ENCODE peak calls at places on chromosomes 12 and 14, in nine cellular contexts. G, R, P, K, J, O, B, M and S are unnamed samples.

GRCh38 chr12:132603240-132604107 is 6.9 kb downstream of the LRCOL1 start:
- DNase-seq in J (no peak), G (no peak), O (no peak), M (no peak), K (peak; percentile 45), B (no peak), P (no peak), R (no peak), S (no peak)

GRCh38 chr12:120468271-120468845 is 1.2 kb downstream of the SRSF9 start:
- DNase-seq in J (peak; percentile 78), O (peak; percentile 44), P (peak; percentile 63), K (peak; percentile 58), B (peak; percentile 42), R (no peak), M (peak; percentile 50), G (peak; percentile 46), S (peak; percentile 59)

GRCh38 chr12:110039085-110039807 is 9.1 kb downstream of the C12orf76 start:
- DNase-seq in P (peak; percentile 10), J (peak; percentile 85), M (peak; percentile 90), G (peak; percentile 69), R (peak; percentile 77), K (no peak), B (peak; percentile 42), O (peak; percentile 99), S (no peak)

GRCh38 chr14:101508196-101508947 is 52.9 kb upstream of the DIO3 start:
- DNase-seq in J (no peak), M (no peak), B (peak; percentile 11), P (no peak), K (peak; percentile 14), R (no peak), G (no peak), O (no peak), S (peak; percentile 55)

GRCh38 chr12:42686514-42687172 is 97.1 kb upstream of the PRICKLE1 start:
- DNase-seq in G (no peak), P (no peak), K (no peak), J (no peak), O (no peak), M (peak; percentile 39), B (no peak), R (no peak), S (no peak)

GRCh38 chr12:52740591-52740990 is 36.6 kb downstream of the KRT76 start:
- DNase-seq in R (no peak), J (peak; percentile 45), O (no peak), K (no peak), G (no peak), P (no peak), M (no peak), B (no peak), S (no peak)

GRCh38 chr14:51453869-51454268 is 197.8 kb upstream of the FRMD6 start:
- DNase-seq in M (no peak), O (no peak), J (no peak), B (no peak), R (no peak), K (no peak), G (no peak), P (no peak), S (no peak)

GRCh38 chr12:88300931-88301330 is 158.8 kb downstream of the TMTC3 start:
- DNase-seq in B (no peak), P (no peak), G (no peak), M (no peak), J (no peak), K (no peak), O (peak; percentile 5), R (no peak), S (no peak)

GRCh38 chr14:89415139-89415538 is 1.9 kb downstream of the FOXN3 start:
- DNase-seq in O (no peak), P (no peak), J (no peak), M (no peak), B (no peak), G (no peak), R (no peak), K (no peak), S (no peak)

GRCh38 chr12:121792607-121793500 is 634 bp downstream of the RHOF start:
- DNase-seq in K (peak; percentile 81), B (peak; percentile 76), P (peak; percentile 82), O (peak; percentile 62), M (no peak), J (no peak), R (no peak), G (peak; percentile 79), S (peak; percentile 73)

GRCh38 chr12:121789800-121790748 is 3.4 kb downstream of the RHOF start:
- DNase-seq in R (no peak), K (peak; percentile 90), G (peak; percentile 99), B (peak; percentile 86), O (no peak), M (no peak), P (peak; percentile 96), J (peak; percentile 27), S (peak; percentile 72)

GRCh38 chr12:121793501-121793835 is at the start of gene RHOF:
- DNase-seq in B (peak; percentile 75), K (peak; percentile 80), J (no peak), R (no peak), O (no peak), G (no peak), M (no peak), P (peak; percentile 82), S (peak; percentile 76)

GRCh38 chr12:121793836-121794531 is 496 bp upstream of the RHOF start:
- DNase-seq in O (peak; percentile 75), G (peak; percentile 94), B (peak; percentile 94), R (peak; percentile 67), P (peak; percentile 98), K (peak; percentile 96), J (peak; percentile 94), M (peak; percentile 93), S (peak; percentile 92)

DNA sequence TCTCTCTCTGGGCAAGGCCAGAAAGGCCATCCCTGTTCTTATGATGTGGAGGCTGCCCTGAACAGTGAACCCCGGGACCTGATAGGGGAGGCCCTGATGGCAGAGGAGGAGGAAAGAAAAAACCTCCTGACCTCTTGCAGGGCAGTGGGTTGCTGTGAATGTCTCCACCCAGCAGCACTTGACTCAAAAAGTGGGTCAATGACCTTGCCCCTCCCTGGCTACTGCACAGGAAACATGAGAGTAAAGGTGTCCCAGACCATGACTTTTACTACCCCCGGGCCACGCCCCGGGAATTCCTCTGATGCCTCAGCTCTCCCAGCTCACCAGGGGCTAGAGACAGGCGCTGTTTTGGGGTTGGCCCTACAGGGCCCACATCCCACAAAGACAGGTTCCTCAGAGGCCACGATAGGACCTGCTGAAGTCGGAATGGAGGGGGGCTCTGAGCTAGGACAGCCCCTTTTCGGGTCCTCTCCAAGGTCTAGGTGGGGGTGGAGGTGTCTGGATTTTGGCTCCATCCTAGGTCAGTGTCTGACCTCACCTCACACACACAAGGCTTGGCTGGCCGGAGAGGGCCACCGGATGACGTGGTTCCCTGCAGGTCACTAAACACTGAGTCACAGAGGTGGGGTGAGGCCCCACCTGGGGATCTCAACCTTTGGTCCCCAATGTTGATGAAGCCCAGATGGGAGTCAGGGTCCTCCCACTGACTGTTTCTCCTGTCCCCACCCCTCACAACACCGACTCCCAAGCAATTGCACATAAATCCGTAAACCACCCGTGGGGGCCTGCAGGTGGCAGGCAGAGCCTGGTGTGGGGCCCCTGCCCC is 1.6 kb downstream of the RHOF start:
- DNase-seq in O (peak; percentile 91), P (peak; percentile 65), B (no peak), M (no peak), K (no peak), R (no peak), G (peak; percentile 81), J (no peak), S (peak; percentile 54)
- H3K4me3 ChIP-seq in O (peak overlapping the region; percentile 71), P (peak overlapping the region; percentile 93), B (peak overlapping the region; percentile 46), M (no peak overlapping the region), K (peak overlapping the region; percentile 68), R (no peak overlapping the region), G (peak overlapping the region; percentile 99), J (no peak overlapping the region), S (no peak overlapping the region)

GRCh38 chr12:80178846-80179245 is 79.5 kb downstream of the OTOGL start:
- DNase-seq in O (no peak), R (no peak), M (no peak), J (no peak), K (no peak), B (no peak), G (no peak), P (peak; percentile 81), S (no peak)

GRCh38 chr12:80186727-80187217 is 87.4 kb downstream of the OTOGL start:
- DNase-seq in J (peak; percentile 97), K (no peak), M (peak; percentile 86), B (no peak), P (peak; percentile 65), R (peak; percentile 78), O (peak; percentile 82), G (peak; percentile 41), S (no peak)

GRCh38 chr12:80188566-80188965 is 89.2 kb downstream of the OTOGL start:
- DNase-seq in R (no peak), B (no peak), O (no peak), G (no peak), J (no peak), K (no peak), P (no peak), M (no peak), S (no peak)

GRCh38 chr12:80187660-80188090 is 88.3 kb downstream of the OTOGL start:
- DNase-seq in M (peak; percentile 68), J (peak; percentile 59), P (peak; percentile 85), K (no peak), R (peak; percentile 55), O (no peak), G (peak; percentile 28), B (no peak), S (no peak)

GRCh38 chr12:80183939-80184338 is 84.6 kb downstream of the OTOGL start:
- DNase-seq in G (no peak), O (no peak), J (peak; percentile 29), P (no peak), M (peak; percentile 71), R (no peak), B (no peak), K (no peak), S (no peak)
- H3K4me3 ChIP-seq in G (no peak overlapping the region), O (no peak overlapping the region), J (no peak overlapping the region), P (no peak overlapping the region), M (no peak overlapping the region), R (no peak overlapping the region), B (no peak overlapping the region), K (no peak overlapping the region), S (no peak overlapping the region)

GRCh38 chr14:105477659-105478623 is 3.3 kb downstream of the CRIP2 start:
- DNase-seq in K (no peak), J (peak; percentile 21), O (no peak), P (no peak), M (no peak), G (peak; percentile 87), R (no peak), B (no peak), S (no peak)
- H3K4me3 ChIP-seq in K (peak overlapping the region; percentile 77), J (peak overlapping the region; percentile 18), O (no peak overlapping the region), P (no peak overlapping the region), M (no peak overlapping the region), G (no peak overlapping the region), R (no peak overlapping the region), B (no peak overlapping the region), S (no peak overlapping the region)

DNA sequence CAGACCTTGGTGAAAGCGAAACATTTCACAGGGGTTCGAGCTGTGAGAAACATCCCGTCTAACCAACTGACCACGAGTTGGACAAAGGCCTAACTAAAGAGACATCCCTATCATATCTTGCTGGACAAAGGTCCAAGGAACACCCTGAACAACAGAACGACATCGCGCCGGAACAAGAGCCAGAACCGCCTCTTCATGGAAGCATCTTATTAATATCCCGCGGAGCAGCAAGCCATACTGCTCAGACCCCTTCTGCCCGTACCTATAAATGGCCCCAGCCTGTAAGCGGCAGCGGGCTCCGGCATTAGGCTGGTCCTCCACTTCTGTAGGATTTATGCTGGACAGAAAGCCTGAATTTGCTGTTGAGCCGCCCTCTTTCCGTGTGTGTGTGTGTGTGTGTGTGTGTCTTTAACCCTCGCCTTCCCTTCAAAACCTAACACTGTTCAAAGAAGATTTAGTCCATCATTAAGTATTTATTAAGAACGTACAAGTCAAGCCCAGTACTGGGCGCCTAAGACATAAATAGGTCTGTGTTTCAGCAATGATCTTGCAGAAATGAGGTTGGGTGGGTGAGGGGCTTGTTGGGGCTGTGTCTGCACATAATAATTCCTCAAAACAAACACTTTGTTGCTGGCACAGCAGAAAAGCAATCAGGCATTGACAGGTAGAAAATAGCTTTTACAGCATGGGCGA is 1.9 kb downstream of the SLC6A15 start:
- DNase-seq in G (no peak), P (no peak), O (no peak), B (no peak), M (no peak), K (no peak), J (peak; percentile 38), R (no peak), S (peak; percentile 23)
- H3K4me3 ChIP-seq in G (no peak overlapping the region), P (peak overlapping the region; percentile 47), O (no peak overlapping the region), B (no peak overlapping the region), M (peak overlapping the region; percentile 57), K (peak overlapping the region; percentile 51), J (peak overlapping the region; percentile 48), R (peak overlapping the region; percentile 97), S (no peak overlapping the region)